ENCODE peak calls at places on chromosomes 2 and 18, in eight cellular contexts. E, U, G, A, M, F, Q and S are unnamed samples.

GRCh38 chr2:34353498-34354113 is 754.5 kb upstream of the FAM98A start:
- DNase-seq in M (no peak), A (no peak), U (no peak), E (no peak), F (no peak), Q (no peak), G (no peak), S (no peak)

GRCh38 chr2:18907508-18907907 is 318.1 kb upstream of the NT5C1B start:
- DNase-seq in M (no peak), E (no peak), G (no peak), F (no peak), A (no peak), Q (no peak), U (no peak), S (no peak)

GRCh38 chr2:102107741-102108070 is 34.8 kb upstream of the IL1R1 start:
- DNase-seq in G (peak), M (no peak), E (no peak), U (no peak), F (no peak), A (no peak), Q (no peak), S (no peak)

GRCh38 chr2:223860809-223861738 is 23.7 kb upstream of the AP1S3 start:
- DNase-seq in M (no peak), F (no peak), E (no peak), Q (no peak), U (peak), G (peak), A (no peak), S (no peak)

GRCh38 chr2:149745396-149745925 is 157.9 kb upstream of the MMADHC start:
- DNase-seq in M (no peak), G (no peak), F (no peak), A (no peak), E (no peak), Q (no peak), U (no peak), S (no peak)

GRCh38 chr2:25380023-25380422 is 38.3 kb upstream of the DNMT3A start:
- DNase-seq in E (no peak), G (no peak), F (no peak), M (no peak), Q (no peak), A (no peak), U (no peak), S (no peak)

GRCh38 chr2:219665926-219666325 is 38.5 kb downstream of the SLC4A3 start:
- DNase-seq in E (no peak), M (no peak), Q (no peak), A (no peak), G (no peak), U (no peak), F (no peak), S (no peak)

GRCh38 chr18:79687806-79688205 is 8.2 kb downstream of the CTDP1 start:
- DNase-seq in G (no peak), A (no peak), F (no peak), U (no peak), Q (no peak), M (no peak), E (no peak), S (no peak)

GRCh38 chr18:36780748-36781147 is 48.1 kb downstream of the TPGS2 start:
- DNase-seq in M (no peak), U (no peak), E (no peak), G (no peak), A (no peak), F (no peak), Q (no peak), S (no peak)

GRCh38 chr2:146986161-146986560 is 858.7 kb upstream of the ACVR2A start:
- DNase-seq in Q (no peak), A (no peak), F (no peak), M (no peak), E (no peak), G (peak), U (no peak), S (no peak)

GRCh38 chr2:65369574-65369973 is 62.8 kb downstream of the SPRED2 start:
- DNase-seq in Q (no peak), G (no peak), A (no peak), E (no peak), M (no peak), F (no peak), U (no peak), S (no peak)

GRCh38 chr2:189545424-189545823 is 35.2 kb downstream of the SLC40A1 start:
- DNase-seq in G (peak), A (no peak), M (no peak), F (no peak), U (no peak), E (no peak), Q (peak), S (no peak)

GRCh38 chr2:96324716-96325037 is 440 bp upstream of the ITPRIPL1 start:
- DNase-seq in M (no peak), G (no peak), F (no peak), U (no peak), Q (no peak), E (no peak), A (no peak), S (no peak)

GRCh38 chr2:222743263-222743865 is 71.9 kb downstream of the MOGAT1 start:
- DNase-seq in Q (peak), M (no peak), E (no peak), A (no peak), F (no peak), G (no peak), U (no peak), S (no peak)

GRCh38 chr18:23194150-23194968 is 59.1 kb downstream of the CABLES1 start:
- DNase-seq in E (no peak), G (peak), M (no peak), A (no peak), U (no peak), F (no peak), Q (no peak), S (no peak)

GRCh38 chr18:3775996-3776395 is 326.0 kb downstream of the TGIF1 start:
- DNase-seq in F (no peak), E (no peak), U (no peak), M (no peak), Q (no peak), A (no peak), G (no peak), S (no peak)

GRCh38 chr18:29780814-29781213 is 1261.7 kb downstream of the DSC3 start:
- DNase-seq in E (no peak), G (no peak), U (no peak), Q (no peak), M (no peak), F (no peak), A (peak), S (no peak)

GRCh38 chr2:232885264-232885961 is 15.3 kb downstream of the SNORC start:
- DNase-seq in Q (no peak), U (no peak), A (no peak), E (no peak), F (no peak), G (no peak), M (no peak), S (no peak)

GRCh38 chr2:78077637-78078036 is 555.5 kb upstream of the LRRTM4 start:
- DNase-seq in A (no peak), U (no peak), M (no peak), E (no peak), F (no peak), Q (no peak), G (no peak), S (no peak)

GRCh38 chr2:218272531-218273212 is 2.4 kb downstream of the PNKD start:
- DNase-seq in E (peak), Q (peak), M (peak), F (peak), U (peak), A (peak), G (peak), S (peak)

GRCh38 chr18:78074400-78075020 is 824.9 kb downstream of the GALR1 start:
- DNase-seq in A (no peak), G (no peak), U (no peak), M (no peak), Q (peak), E (no peak), F (no peak), S (no peak)

GRCh38 chr2:202084265-202084664 is 11.2 kb downstream of the KIAA2012 start:
- DNase-seq in A (peak), M (no peak), Q (no peak), U (no peak), F (no peak), E (no peak), G (peak), S (no peak)

GRCh38 chr18:59915606-59916005 is 15.8 kb downstream of the PMAIP1 start:
- DNase-seq in U (no peak), M (no peak), A (no peak), Q (no peak), F (no peak), G (no peak), E (no peak), S (no peak)

GRCh38 chr2:50018938-50019337 is 864.6 kb upstream of the FSHR start:
- DNase-seq in E (no peak), A (no peak), F (no peak), U (no peak), Q (no peak), G (no peak), M (no peak), S (no peak)

GRCh38 chr2:217798743-217799552 is 203.8 kb downstream of the TNS1 start:
- DNase-seq in F (no peak), G (no peak), A (no peak), E (no peak), U (peak), Q (peak), M (peak), S (no peak)

GRCh38 chr18:80252136-80252535 is 4.8 kb upstream of the PARD6G start:
- DNase-seq in E (no peak), F (no peak), G (peak), Q (no peak), U (no peak), M (no peak), A (no peak), S (no peak)

GRCh38 chr2:28390241-28390856 is 2.3 kb upstream of the FOSL2 start:
- DNase-seq in E (peak), A (peak), Q (peak), G (peak), F (peak), U (peak), M (peak), S (peak)

GRCh38 chr2:177568893-177569292 is 176.3 kb downstream of the AGPS start:
- DNase-seq in F (no peak), E (no peak), M (no peak), Q (no peak), G (no peak), U (no peak), A (no peak), S (no peak)

GRCh38 chr2:102770506-102770905 is 8.7 kb downstream of the TMEM182 start:
- DNase-seq in M (no peak), Q (no peak), G (no peak), U (no peak), E (no peak), F (no peak), A (no peak), S (no peak)

GRCh38 chr2:157784169-157784822 is 91.8 kb downstream of the ACVR1 start:
- DNase-seq in G (no peak), F (no peak), E (no peak), U (peak), A (no peak), Q (peak), M (no peak), S (peak)

GRCh38 chr2:47303341-47304148 is 99.4 kb upstream of the MSH2 start:
- DNase-seq in G (no peak), M (no peak), F (no peak), Q (no peak), A (no peak), E (no peak), U (no peak), S (no peak)

GRCh38 chr2:96501471-96501874 is 3.7 kb downstream of the NEURL3 start:
- DNase-seq in G (no peak), Q (no peak), A (no peak), E (no peak), M (no peak), U (no peak), F (no peak), S (no peak)

GRCh38 chr2:69138793-69139510 is 126.0 kb downstream of the ANTXR1 start:
- DNase-seq in F (no peak), Q (no peak), G (peak), U (no peak), E (no peak), A (no peak), M (peak), S (no peak)

GRCh38 chr2:45943231-45944044 is 292.0 kb downstream of the PRKCE start:
- DNase-seq in E (no peak), F (no peak), A (no peak), G (no peak), Q (no peak), U (no peak), M (no peak), S (no peak)